ENCODE peak calls at places on chromosomes 5 and 9, in seven cellular contexts. O is upper lobe of left lung, F is sigmoid colon, Q is H1, T is tibial nerve, L is stomach, M is ovary. I is an unnamed sample.

GRCh38 chr9:131610231-131610761 is 65.0 kb downstream of the PRRT1B start:
- DNase-seq in F (peak; percentile 84), O (no peak), Q (no peak), L (no peak), T (no peak), M (peak; percentile 64), I (no peak)

GRCh38 chr5:62305358-62305714 is 670 bp upstream of the KIF2A start:
- DNase-seq in O (no peak), M (no peak), F (no peak), T (no peak), Q (no peak), L (no peak), I (no peak)

GRCh38 chr5:5432020-5432707 is 9.7 kb downstream of the ICE1 start:
- DNase-seq in T (no peak), L (no peak), F (no peak), O (no peak), M (no peak), Q (no peak), I (no peak)

GRCh38 chr5:131386779-131387178 is 122.9 kb downstream of the CDC42SE2 start:
- DNase-seq in L (no peak), M (no peak), O (no peak), Q (no peak), F (no peak), T (no peak), I (no peak)

GRCh38 chr9:37939575-37940095 is 35.7 kb upstream of the SLC25A51 start:
- DNase-seq in F (no peak), O (no peak), Q (no peak), T (no peak), L (no peak), M (no peak), I (no peak)

GRCh38 chr5:163379298-163380155 is 57.9 kb upstream of the CCNG1 start:
- DNase-seq in F (no peak), Q (no peak), L (no peak), O (no peak), M (no peak), T (no peak), I (no peak)

GRCh38 chr9:110126986-110127864 is 80.7 kb downstream of the C9orf152 start:
- DNase-seq in O (no peak), T (peak; percentile 36), M (peak; percentile 81), Q (no peak), F (peak; percentile 92), L (peak; percentile 33), I (no peak)

GRCh38 chr9:130661461-130662098 is 2.8 kb upstream of the PRDM12 start:
- DNase-seq in F (no peak), O (no peak), M (no peak), L (no peak), T (no peak), Q (peak; percentile 79), I (no peak)

GRCh38 chr5:16740046-16740445 is 123.2 kb upstream of the RETREG1 start:
- DNase-seq in M (no peak), T (no peak), L (no peak), O (no peak), F (no peak), Q (no peak), I (no peak)

GRCh38 chr9:98465799-98466198 is 210.3 kb upstream of the TBC1D2 start:
- DNase-seq in L (no peak), M (no peak), T (no peak), F (no peak), O (no peak), Q (no peak), I (no peak)

GRCh38 chr5:139642891-139643871 is 5.0 kb upstream of the CXXC5 start:
- DNase-seq in O (peak; percentile 75), M (peak; percentile 14), F (peak; percentile 60), L (peak; percentile 77), Q (peak; percentile 67), T (no peak), I (peak; percentile 62)

DNA sequence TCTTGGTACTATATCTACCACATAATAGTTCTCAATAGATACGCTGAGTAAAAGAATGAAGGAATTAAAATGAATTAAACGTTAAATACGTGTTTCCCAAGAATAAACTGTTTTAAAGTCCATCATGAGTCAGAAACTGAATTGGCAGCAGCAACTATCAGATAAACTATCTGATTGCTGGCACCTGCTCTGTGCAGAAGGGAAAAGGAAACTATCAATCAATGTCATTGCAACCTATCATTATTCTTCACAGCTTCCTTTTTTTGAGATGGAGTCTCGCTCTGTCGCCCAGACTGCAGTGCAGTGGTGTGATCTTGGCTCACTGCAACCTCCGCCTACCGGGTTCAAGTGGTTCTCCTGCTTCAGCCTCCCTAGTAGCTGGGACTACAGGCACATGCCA is 8.8 kb upstream of the WDR36 start:
- DNase-seq in Q (no peak), T (no peak), M (no peak), O (no peak), F (no peak), L (no peak), I (no peak)
- TF ChIP-seq EP300 in Q (no peak), T (no peak), M (no peak), O (no peak), F (no peak), L (no peak), I (no peak)

GRCh38 chr5:96952946-96953730 is 17.3 kb downstream of the LNPEP start:
- DNase-seq in O (no peak), Q (no peak), L (no peak), M (no peak), T (no peak), F (no peak), I (no peak)
- H3K9me3 ChIP-seq in O (no peaks in the 10 kb centered on the region), Q (peaks cover 5% of the 10 kb centered on the region), L (no peaks in the 10 kb centered on the region), M (no peaks in the 10 kb centered on the region), T (no peaks in the 10 kb centered on the region), F (no peaks in the 10 kb centered on the region), I (no peaks in the 10 kb centered on the region)

DNA sequence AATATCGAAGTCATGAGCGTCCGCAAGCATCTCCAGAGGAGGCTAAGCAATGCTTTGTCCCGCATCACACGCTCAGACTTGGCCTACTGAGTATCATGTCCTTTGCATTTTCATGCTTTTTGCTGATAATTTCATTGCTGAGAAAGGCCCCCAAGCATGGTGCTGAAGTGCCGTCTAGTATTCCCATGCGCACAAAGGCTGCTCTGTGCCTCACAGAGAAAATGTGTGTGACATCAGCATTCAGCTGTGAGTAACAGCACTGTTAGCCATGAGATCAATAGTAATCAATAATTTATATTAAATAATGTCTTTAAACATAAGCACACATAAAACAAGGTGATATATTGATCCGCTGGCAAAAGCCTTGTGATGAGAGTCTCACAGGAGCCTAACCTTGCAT is 50.2 kb upstream of the RNF130 start:
- DNase-seq in F (no peak), M (no peak), O (no peak), Q (no peak), L (no peak), T (no peak), I (peak; percentile 12)
- H3K27me3 ChIP-seq in F (peaks cover 13% of the 10 kb centered on the region), M (no peaks in the 10 kb centered on the region), O (no peaks in the 10 kb centered on the region), Q (no peaks in the 10 kb centered on the region), L (peaks cover 7% of the 10 kb centered on the region), T (peaks cover 6% of the 10 kb centered on the region), I (peaks cover 30% of the 10 kb centered on the region)

GRCh38 chr5:68320094-68320986 is 104.8 kb downstream of the PIK3R1 start:
- DNase-seq in O (no peak), Q (no peak), L (peak; percentile 51), T (no peak), F (no peak), M (no peak), I (no peak)
- TF ChIP-seq EP300 in O (no peak), Q (no peak), L (no peak), T (no peak), F (no peak), M (no peak), I (no peak)

GRCh38 chr9:71886015-71886414 is 25.0 kb downstream of the ABHD17B start:
- DNase-seq in M (no peak), Q (no peak), F (no peak), T (no peak), L (no peak), O (no peak), I (no peak)
- H3K9me3 ChIP-seq in M (no peaks in the 10 kb centered on the region), Q (peaks cover 5% of the 10 kb centered on the region), F (peaks cover 9% of the 10 kb centered on the region), T (peaks cover 14% of the 10 kb centered on the region), L (peaks cover 21% of the 10 kb centered on the region), O (peaks cover 14% of the 10 kb centered on the region), I (peaks cover 13% of the 10 kb centered on the region)

I was measured in suprapubic skin.